ENCODE peak calls at places on chromosomes 16 and 17, in ten cellular contexts. P is fibroblast of pulmonary artery; F is neural progenitor cell; X is tibial artery; K is ascending aorta; B is CD8-positive, alpha-beta T cell; E is IMR-90; Z is NB4; R is Peyer's patch; A is A549. C is an unnamed sample.

GRCh38 chr17:62668091-62668804 is 40.8 kb downstream of the MRC2 start:
- DNase-seq in P (no peak), F (no peak), X (no peak), K (no peak), B (no peak), E (no peak), Z (peak), R (no peak), A (no peak), C (no peak)

GRCh38 chr17:78265121-78265520 is 33.7 kb downstream of the TMEM235 start:
- DNase-seq in P (no peak), F (no peak), X (no peak), K (no peak), B (no peak), E (no peak), Z (no peak), R (no peak), A (no peak), C (no peak)

GRCh38 chr17:732788-733720 is 658 bp downstream of the TLCD3A start:
- DNase-seq in P (peak), F (peak), X (no peak), K (no peak), B (no peak), E (peak), Z (peak), R (peak), A (no peak), C (no peak)

GRCh38 chr17:48795444-48796162 is 21.4 kb downstream of the TTLL6 start:
- DNase-seq in P (peak), F (no peak), X (no peak), K (no peak), B (no peak), E (peak), Z (no peak), R (no peak), A (peak), C (no peak)

GRCh38 chr16:88828711-88829110 is 17.0 kb upstream of the APRT start:
- DNase-seq in P (no peak), F (no peak), X (no peak), K (no peak), B (no peak), E (no peak), Z (no peak), R (no peak), A (no peak), C (no peak)

GRCh38 chr16:77736879-77737278 is 14.6 kb downstream of the NUDT7 start:
- DNase-seq in P (no peak), F (no peak), X (no peak), K (no peak), B (no peak), E (no peak), Z (peak), R (no peak), A (no peak), C (no peak)

GRCh38 chr16:11036040-11036439 is 91.7 kb downstream of the CLEC16A start:
- DNase-seq in P (no peak), F (peak), X (no peak), K (peak), B (no peak), E (no peak), Z (no peak), R (no peak), A (no peak), C (no peak)

GRCh38 chr17:9183297-9183696 is 162.0 kb downstream of the NTN1 start:
- DNase-seq in P (no peak), F (no peak), X (no peak), K (no peak), B (no peak), E (no peak), Z (peak), R (no peak), A (no peak), C (no peak)

GRCh38 chr17:69208640-69209039 is 20.0 kb downstream of the ABCA10 start:
- DNase-seq in P (no peak), F (no peak), X (no peak), K (no peak), B (no peak), E (no peak), Z (no peak), R (no peak), A (no peak), C (no peak)

GRCh38 chr17:8166731-8167130 is 4.0 kb upstream of the VAMP2 start:
- DNase-seq in P (no peak), F (no peak), X (no peak), K (no peak), B (no peak), E (no peak), Z (no peak), R (peak), A (no peak), C (no peak)

GRCh38 chr16:80924372-80924978 is 82.2 kb downstream of the CMC2 start:
- DNase-seq in P (peak), F (peak), X (peak), K (no peak), B (no peak), E (peak), Z (peak), R (peak), A (peak), C (no peak)

GRCh38 chr17:4898927-4899326 is 409 bp upstream of the C17orf107 start:
- DNase-seq in P (no peak), F (no peak), X (no peak), K (no peak), B (no peak), E (no peak), Z (no peak), R (no peak), A (no peak), C (no peak)

DNA sequence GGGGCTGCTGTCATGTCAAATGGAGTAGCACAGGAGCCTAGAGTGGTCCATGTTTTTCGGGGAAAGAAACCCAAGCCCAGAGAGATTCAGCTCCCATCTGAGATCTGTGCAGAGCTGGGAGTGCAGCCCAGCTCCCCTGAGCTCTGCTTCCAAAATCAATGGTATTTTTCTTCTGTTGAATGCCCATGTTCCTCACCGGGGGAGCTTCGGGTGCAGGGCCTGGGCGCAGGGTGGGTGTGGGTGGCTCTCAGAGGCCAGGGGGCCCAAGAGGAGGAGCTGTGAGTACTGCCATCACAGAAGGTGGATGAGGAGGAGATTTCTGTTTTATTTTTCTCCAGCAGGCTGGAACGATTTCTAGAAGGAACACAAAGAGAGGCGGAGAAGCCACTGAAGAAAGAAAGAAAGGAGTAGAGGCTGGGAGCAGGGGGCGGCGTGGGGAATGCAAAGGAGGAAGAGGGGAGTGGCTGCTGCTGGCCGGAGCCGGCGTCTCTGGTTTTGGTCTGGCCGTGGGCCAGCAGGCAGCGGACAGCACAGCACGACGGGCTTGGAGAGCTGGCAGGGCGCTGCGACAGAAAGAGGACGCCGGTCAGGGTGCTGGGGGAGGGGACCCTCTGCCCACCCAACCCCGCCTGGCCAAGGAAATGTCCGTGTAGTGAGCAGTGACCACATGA is 76.2 kb upstream of the KSR1 start:
- DNase-seq in P (peak), F (peak), X (peak), K (peak), B (no peak), E (peak), Z (no peak), R (no peak), A (no peak), C (no peak)
- H3K4me3 ChIP-seq in P (peak), F (no peak), X (peak), K (peak), B (no peak), E (no peak), Z (no peak), R (no peak), A (peak), C (no peak)

GRCh38 chr17:44780845-44781480 is 22.2 kb downstream of the ADAM11 start:
- DNase-seq in P (no peak), F (no peak), X (no peak), K (no peak), B (no peak), E (no peak), Z (no peak), R (no peak), A (no peak), C (no peak)

GRCh38 chr17:44778656-44779210 is 19.9 kb downstream of the ADAM11 start:
- DNase-seq in P (no peak), F (no peak), X (no peak), K (no peak), B (no peak), E (no peak), Z (no peak), R (no peak), A (no peak), C (no peak)

GRCh38 chr17:44777394-44778348 is 18.9 kb downstream of the ADAM11 start:
- DNase-seq in P (no peak), F (no peak), X (no peak), K (no peak), B (no peak), E (no peak), Z (no peak), R (no peak), A (no peak), C (no peak)

GRCh38 chr17:44780161-44780560 is 21.4 kb downstream of the ADAM11 start:
- DNase-seq in P (no peak), F (no peak), X (no peak), K (no peak), B (no peak), E (no peak), Z (no peak), R (no peak), A (no peak), C (no peak)

GRCh38 chr17:44779211-44780025 is 20.6 kb downstream of the ADAM11 start:
- DNase-seq in P (peak), F (peak), X (peak), K (peak), B (peak), E (peak), Z (peak), R (peak), A (peak), C (peak)
- H3K4me3 ChIP-seq in P (peak), F (peak), X (peak), K (peak), B (peak), E (peak), Z (no peak), R (peak), A (peak), C (peak)

GRCh38 chr17:51045616-51046526 is 74.8 kb downstream of the SPAG9 start:
- DNase-seq in P (peak), F (peak), X (no peak), K (no peak), B (no peak), E (no peak), Z (no peak), R (no peak), A (no peak), C (no peak)
- H3K4me3 ChIP-seq in P (peak), F (peak), X (no peak), K (peak), B (no peak), E (no peak), Z (no peak), R (no peak), A (no peak), C (no peak)

DNA sequence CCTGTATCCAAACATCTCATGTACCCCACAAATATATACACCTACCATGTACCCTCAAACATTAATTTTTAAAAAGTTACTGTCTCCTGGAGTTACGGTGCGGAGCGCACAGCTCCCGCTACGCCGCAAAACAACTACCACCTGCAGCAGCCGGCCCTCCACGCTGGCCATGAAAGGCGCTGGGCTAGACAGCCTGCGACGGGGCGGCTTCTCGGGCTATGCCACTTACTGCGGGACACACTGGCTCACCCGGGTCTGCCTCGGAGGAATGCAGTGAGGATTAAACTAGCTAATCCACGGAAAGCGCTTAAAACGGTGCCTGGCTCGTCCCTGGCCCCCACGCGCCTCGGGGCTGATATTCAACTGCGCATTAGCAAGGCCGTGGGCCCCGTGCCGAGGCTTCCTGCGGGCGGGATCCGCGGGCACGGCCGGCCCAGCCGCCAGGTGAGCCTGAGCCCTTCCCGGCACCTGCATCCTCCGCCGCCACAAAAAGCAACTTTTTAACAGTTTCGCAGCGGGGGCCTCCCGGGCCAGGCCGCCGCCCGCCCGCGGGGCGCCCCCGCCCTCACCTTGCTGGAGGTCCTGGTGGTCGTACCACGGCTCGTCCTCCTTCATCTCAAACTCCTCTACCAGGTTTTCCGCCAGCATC is 633 bp downstream of the CDR2 start:
- DNase-seq in P (no peak), F (peak), X (peak), K (peak), B (peak), E (no peak), Z (peak), R (peak), A (no peak), C (peak)
- H3K4me3 ChIP-seq in P (peak), F (peak), X (peak), K (peak), B (peak), E (peak), Z (peak), R (peak), A (peak), C (peak)

GRCh38 chr17:37373530-37374159 is 2.1 kb upstream of the C17orf78 start:
- DNase-seq in P (peak), F (peak), X (peak), K (peak), B (peak), E (peak), Z (peak), R (peak), A (peak), C (peak)
- H3K4me3 ChIP-seq in P (no peak), F (no peak), X (no peak), K (no peak), B (no peak), E (no peak), Z (no peak), R (no peak), A (no peak), C (no peak)

DNA sequence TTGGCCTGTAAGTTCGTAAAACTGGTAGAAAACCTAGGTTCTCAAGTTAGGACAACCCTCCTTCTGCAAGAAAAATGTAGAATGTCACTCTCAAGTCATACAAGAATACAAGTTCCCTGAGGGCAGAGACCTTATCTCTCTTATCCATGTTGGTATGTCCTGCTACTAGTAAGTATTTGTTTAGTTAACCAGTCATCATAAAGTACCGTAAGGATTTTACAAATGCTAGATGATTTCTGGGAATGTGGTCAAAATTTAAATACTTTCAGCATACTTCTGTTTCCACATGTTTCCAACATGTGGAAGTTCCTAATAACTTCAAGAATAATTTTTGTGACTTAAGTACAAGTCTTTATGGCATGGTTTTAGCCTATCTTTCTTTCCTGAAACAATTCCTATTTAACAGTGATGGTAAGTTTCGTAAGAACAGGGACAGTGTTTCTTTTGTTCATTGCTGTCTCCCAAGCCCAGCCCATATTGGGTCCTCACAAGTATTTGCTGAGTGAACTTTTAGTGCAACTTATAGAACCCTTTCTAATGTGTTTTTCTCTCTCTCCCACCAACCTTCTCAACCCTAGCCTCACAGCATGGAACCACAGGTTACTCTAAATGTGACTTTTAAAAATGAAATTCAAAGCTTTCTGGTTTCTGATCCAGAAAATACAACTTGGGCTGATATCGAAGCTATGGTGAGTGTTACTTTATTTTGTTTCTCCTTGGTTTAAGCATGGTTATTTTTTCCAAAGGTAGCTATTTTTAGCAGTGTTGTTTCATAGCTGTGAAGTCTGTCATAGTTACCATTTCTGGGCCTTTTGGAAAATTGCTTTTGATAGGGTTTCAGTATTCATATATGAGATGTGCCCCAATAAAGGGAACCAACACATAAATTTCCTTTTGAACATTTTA is 4.5 kb downstream of the NBR1 start:
- DNase-seq in P (peak), F (no peak), X (no peak), K (no peak), B (no peak), E (peak), Z (no peak), R (no peak), A (no peak), C (no peak)
- H3K4me3 ChIP-seq in P (no peak), F (no peak), X (no peak), K (peak), B (no peak), E (no peak), Z (no peak), R (no peak), A (no peak), C (no peak)

DNA sequence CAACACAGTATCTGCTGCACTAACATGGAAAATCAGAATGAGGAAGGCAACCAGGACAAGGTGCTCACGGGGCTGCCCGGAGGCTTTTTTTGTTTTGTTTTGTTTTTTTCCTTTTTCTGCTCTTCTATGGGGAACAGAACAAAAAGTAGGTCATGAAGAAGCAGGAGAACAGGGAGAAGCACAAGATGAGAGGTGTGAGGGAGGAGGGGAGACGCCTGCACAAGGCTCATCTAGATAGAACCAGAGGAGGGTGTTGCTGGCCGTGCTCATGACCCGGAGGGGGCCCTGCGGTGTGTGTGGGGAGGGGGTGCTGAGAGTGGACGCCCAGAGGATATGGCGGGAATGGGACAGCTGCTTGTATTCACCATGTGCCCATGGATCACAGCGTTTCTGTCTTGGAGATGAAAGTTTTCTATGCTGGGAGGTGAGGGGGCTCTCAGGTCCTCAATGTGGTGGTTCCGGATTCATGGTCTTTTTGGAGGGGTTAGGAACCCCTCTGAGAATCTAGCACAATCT is 183.7 kb downstream of the FOXL1 start:
- DNase-seq in P (no peak), F (no peak), X (no peak), K (no peak), B (no peak), E (no peak), Z (no peak), R (peak), A (no peak), C (no peak)
- H3K4me3 ChIP-seq in P (no peak), F (no peak), X (peak), K (peak), B (no peak), E (peak), Z (no peak), R (no peak), A (no peak), C (no peak)